ENCODE peak calls at places on chromosomes 4 and X, in six cellular contexts. W, X, D, B, G and K are unnamed samples.

GRCh38 chr4:150694438-150694837 is 112.5 kb downstream of the MAB21L2 start:
- DNase-seq in X (no peak), G (no peak), W (no peak), B (no peak), D (no peak), K (no peak)

GRCh38 chr4:94970650-94971049 is 212.9 kb downstream of the BMPR1B start:
- DNase-seq in B (no peak), G (no peak), X (no peak), D (no peak), W (no peak), K (no peak)

GRCh38 chrX:9390121-9390520 is 74.7 kb upstream of the TBL1X start:
- DNase-seq in X (no peak), G (no peak), D (no peak), W (no peak), B (no peak), K (no peak)

GRCh38 chr4:158624889-158625478 is 46.7 kb downstream of the C4orf46 start:
- DNase-seq in G (no peak), W (no peak), B (peak; percentile 11), D (peak; percentile 75), X (peak; percentile 55), K (no peak)

GRCh38 chr4:153931804-153932203 is 142.9 kb upstream of the SFRP2 start:
- DNase-seq in B (no peak), X (no peak), W (no peak), D (no peak), G (no peak), K (no peak)

GRCh38 chrX:97398030-97398551 is 514.4 kb downstream of the RPA4 start:
- DNase-seq in X (no peak), G (no peak), W (no peak), D (no peak), B (peak; percentile 55), K (no peak)

GRCh38 chr4:113822555-113823290 is 61.2 kb upstream of the CAMK2D start:
- DNase-seq in D (no peak), X (no peak), G (no peak), B (peak; percentile 80), W (no peak), K (no peak)

GRCh38 chr4:119834901-119835300 is 206.3 kb upstream of the PDE5A start:
- DNase-seq in X (no peak), G (no peak), W (no peak), B (no peak), D (no peak), K (no peak)

GRCh38 chr4:102612824-102613366 is 111.7 kb downstream of the NFKB1 start:
- DNase-seq in D (no peak), G (no peak), X (peak; percentile 50), W (no peak), B (no peak), K (no peak)

GRCh38 chr4:153112071-153112460 is 92.2 kb upstream of the TRIM2 start:
- DNase-seq in D (no peak), B (no peak), W (no peak), G (no peak), X (no peak), K (no peak)

GRCh38 chr4:176191974-176192373 is 3.4 kb downstream of the SPATA4 start:
- DNase-seq in X (no peak), W (no peak), D (no peak), B (no peak), G (no peak), K (no peak)

GRCh38 chr4:20464381-20464780 is 212.7 kb downstream of the SLIT2 start:
- DNase-seq in W (no peak), X (no peak), B (no peak), G (no peak), D (no peak), K (no peak)

GRCh38 chrX:112769034-112769433 is 71.6 kb downstream of the AMOT start:
- DNase-seq in X (no peak), W (no peak), D (no peak), G (no peak), B (no peak), K (no peak)

GRCh38 chr4:123628288-123628687 is 231.7 kb downstream of the SPRY1 start:
- DNase-seq in X (no peak), B (no peak), G (no peak), W (no peak), D (no peak), K (no peak)

GRCh38 chr4:16056681-16057400 is 27.0 kb downstream of the PROM1 start:
- DNase-seq in X (no peak), B (no peak), W (no peak), D (peak; percentile 24), G (no peak), K (peak; percentile 71)

GRCh38 chr4:25970241-25970675 is 56.2 kb downstream of the SMIM20 start:
- DNase-seq in D (no peak), X (no peak), B (no peak), G (peak; percentile 52), W (peak; percentile 33), K (peak; percentile 72)

GRCh38 chrX:15269618-15270521 is at the start of gene ASB9:
- DNase-seq in B (no peak), X (peak; percentile 55), D (no peak), W (peak; percentile 71), G (peak; percentile 67), K (no peak)

GRCh38 chr4:149291463-149291862 is 524.2 kb downstream of the IQCM start:
- DNase-seq in W (no peak), X (no peak), B (no peak), D (no peak), G (no peak), K (no peak)

GRCh38 chr4:138501614-138502013 is 259.5 kb upstream of the SLC7A11 start:
- DNase-seq in X (no peak), G (no peak), D (no peak), B (no peak), W (no peak), K (no peak)

GRCh38 chrX:43881410-43882293 is 598 bp downstream of the MAOB start:
- DNase-seq in G (no peak), D (no peak), X (no peak), W (peak; percentile 35), B (no peak), K (no peak)

GRCh38 chr4:187172340-187172761 is 448.7 kb upstream of the FAT1 start:
- DNase-seq in G (no peak), X (no peak), W (no peak), D (no peak), B (no peak), K (no peak)

GRCh38 chr4:187176261-187176910 is 452.7 kb upstream of the FAT1 start:
- DNase-seq in W (no peak), X (no peak), B (no peak), D (no peak), G (no peak), K (no peak)

GRCh38 chr4:187174749-187175148 is 451.1 kb upstream of the FAT1 start:
- DNase-seq in X (no peak), G (no peak), B (no peak), D (no peak), W (no peak), K (no peak)

GRCh38 chr4:187175197-187175596 is 451.5 kb upstream of the FAT1 start:
- DNase-seq in W (no peak), D (no peak), G (no peak), B (no peak), X (no peak), K (no peak)

DNA sequence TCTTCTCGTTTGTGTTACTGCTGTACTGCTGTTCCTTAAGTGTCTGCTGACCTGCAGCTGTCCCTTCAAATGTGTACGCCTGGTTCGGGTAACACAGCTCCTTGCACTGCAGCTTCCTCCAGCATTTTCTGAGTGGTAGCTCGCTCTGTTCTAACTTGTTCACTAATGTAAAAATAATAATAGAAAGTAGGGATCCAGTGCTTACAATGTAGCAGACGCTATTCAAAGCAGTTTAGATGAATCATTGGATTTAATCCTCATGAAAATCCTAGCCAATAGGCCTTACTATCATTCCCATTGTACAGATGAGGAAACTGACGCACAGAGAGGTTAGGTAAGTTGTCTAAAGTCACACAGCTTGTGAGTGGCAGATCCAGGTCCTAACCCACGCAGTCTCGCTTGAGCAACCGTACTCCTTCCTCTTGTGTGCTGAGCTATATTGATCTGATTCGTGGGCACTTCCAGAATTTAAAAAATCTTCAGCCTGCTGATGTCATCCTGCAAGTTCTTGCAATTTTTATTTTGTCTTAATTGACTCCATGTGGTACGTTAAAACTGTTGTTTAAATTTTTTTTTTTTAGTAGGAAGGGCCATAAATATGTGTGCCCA is 448.2 kb upstream of the FAT1 start:
- DNase-seq in B (no peak), W (no peak), D (no peak), G (no peak), X (no peak), K (no peak)
- H3K4me1 ChIP-seq in B (no peaks in the 10 kb centered on the region), W (no peaks in the 10 kb centered on the region), D (no peaks in the 10 kb centered on the region), G (no peaks in the 10 kb centered on the region), X (no peaks in the 10 kb centered on the region), K (no peaks in the 10 kb centered on the region)

DNA sequence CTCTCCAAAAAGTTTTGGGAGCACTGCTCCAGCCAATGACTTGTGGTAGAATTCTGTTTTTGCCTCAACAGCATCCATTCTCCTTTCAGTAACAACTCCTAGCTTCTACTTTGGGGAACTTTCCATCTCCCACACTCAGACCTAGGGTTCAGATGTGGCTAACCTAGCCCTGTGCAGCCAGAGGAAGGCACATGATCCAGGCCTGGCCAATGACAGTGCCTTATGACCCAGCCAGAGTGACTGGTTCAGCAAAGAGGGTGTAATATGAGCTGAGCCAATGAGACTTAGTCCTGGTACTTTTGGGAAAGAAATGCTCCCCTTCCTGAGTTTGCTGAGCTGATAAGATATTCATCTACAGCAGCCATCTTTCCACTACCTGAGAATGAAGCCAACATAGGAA is 5.4 kb upstream of the USP46 start:
- DNase-seq in B (no peak), D (no peak), X (no peak), W (no peak), G (no peak), K (no peak)
- H3K27ac ChIP-seq in B (no peak overlapping the region), D (no peak overlapping the region), X (no peak overlapping the region), W (no peak overlapping the region), G (no peak overlapping the region), K (no peak overlapping the region)

GRCh38 chr4:109434007-109434792 is 585 bp downstream of the SEC24B start:
- DNase-seq in X (peak; percentile 69), B (no peak), W (peak; percentile 61), D (peak; percentile 59), G (peak; percentile 68), K (peak; percentile 67)
- H3K4me1 ChIP-seq in X (peaks cover 3% of the 10 kb centered on the region), B (peaks cover 13% of the 10 kb centered on the region), W (no peaks in the 10 kb centered on the region), D (peaks cover 30% of the 10 kb centered on the region), G (peaks cover 38% of the 10 kb centered on the region), K (peaks cover 45% of the 10 kb centered on the region)

DNA sequence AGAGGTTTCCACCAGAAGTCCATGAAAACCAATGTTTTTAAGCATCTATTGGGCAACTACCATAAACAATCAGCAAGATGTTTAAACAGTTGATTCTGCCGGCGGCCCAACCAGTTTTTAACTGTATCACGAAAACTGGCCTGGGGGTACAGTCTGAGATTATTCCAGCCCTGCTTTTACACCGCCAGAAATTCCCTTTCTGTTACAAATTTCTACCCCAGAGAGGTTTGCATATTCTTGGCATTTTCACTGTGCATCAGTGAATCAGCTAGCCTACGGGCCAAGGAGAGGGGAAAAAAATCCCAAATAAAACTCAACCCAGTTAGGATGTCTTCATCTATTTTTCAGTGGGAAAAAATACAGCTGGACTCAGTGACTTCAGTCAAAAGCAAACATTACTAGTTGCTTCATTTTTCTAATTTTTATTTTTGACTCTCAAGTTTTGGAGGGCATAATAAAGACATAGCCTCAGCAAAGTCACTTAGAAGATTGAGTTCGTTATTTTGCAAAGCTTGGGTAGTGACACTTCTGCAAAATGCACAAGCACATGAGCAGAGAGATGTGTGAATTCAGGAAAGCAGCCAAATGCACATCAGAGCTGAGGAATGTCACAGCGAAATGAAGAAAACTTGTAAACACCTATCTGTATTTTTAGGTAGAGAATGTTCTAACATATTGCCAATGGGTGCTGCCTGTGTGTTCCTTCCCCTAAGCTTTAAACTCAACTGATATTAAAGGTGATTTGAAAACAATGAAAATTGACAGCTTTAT is 167.9 kb upstream of the GK2 start:
- DNase-seq in B (no peak), G (no peak), D (no peak), X (no peak), W (no peak), K (no peak)
- H3K27ac ChIP-seq in B (no peak overlapping the region), G (no peak overlapping the region), D (no peak overlapping the region), X (no peak overlapping the region), W (no peak overlapping the region), K (peak overlapping the region; percentile 25)

GRCh38 chrX:14032383-14032782 is 2.7 kb upstream of the GEMIN8 start:
- DNase-seq in D (peak; percentile 57), W (no peak), X (peak; percentile 73), B (no peak), G (no peak), K (peak; percentile 78)
- H3K4me1 ChIP-seq in D (peaks cover 4% of the 10 kb centered on the region), W (no peaks in the 10 kb centered on the region), X (no peaks in the 10 kb centered on the region), B (peaks cover 2% of the 10 kb centered on the region), G (peaks cover 22% of the 10 kb centered on the region), K (peaks cover 15% of the 10 kb centered on the region)